ENCODE peak calls at places on chromosomes 3 and 15, in six cellular contexts. M is mesenchymal stem cell; U is NCI-H187; B is glomerular endothelial cell; K is CD4-positive, alpha-beta T cell; S is MCF 10A. Y is an unnamed sample.

GRCh38 chr3:166785851-166786250 is 594.2 kb downstream of the ZBBX start:
- DNase-seq in K (no peak), S (no peak), U (no peak), M (no peak), B (no peak), Y (peak; percentile 1)

GRCh38 chr15:88993662-88994061 is 80.5 kb upstream of the MFGE8 start:
- DNase-seq in M (no peak), U (no peak), K (no peak), S (no peak), B (no peak), Y (no peak)

GRCh38 chr3:35664460-35664919 is 25.2 kb downstream of the ARPP21 start:
- DNase-seq in U (peak; percentile 54), S (no peak), B (peak; percentile 60), K (no peak), M (no peak), Y (peak; percentile 73)

GRCh38 chr3:86410587-86410986 is 580.4 kb downstream of the VGLL3 start:
- DNase-seq in B (no peak), U (no peak), M (no peak), K (no peak), S (no peak), Y (no peak)

GRCh38 chr3:125003369-125003853 is 52.4 kb downstream of the HEG1 start:
- DNase-seq in B (no peak), M (peak; percentile 67), K (no peak), S (no peak), U (no peak), Y (peak; percentile 75)

GRCh38 chr3:152386208-152386607 is 117.5 kb downstream of the MBNL1 start:
- DNase-seq in M (no peak), S (no peak), B (no peak), K (no peak), U (no peak), Y (no peak)

GRCh38 chr3:10473581-10474438 is 31.6 kb downstream of the ATP2B2 start:
- DNase-seq in M (no peak), U (no peak), B (no peak), K (no peak), S (no peak), Y (no peak)

GRCh38 chr3:18127181-18127863 is 297.8 kb downstream of the SATB1 start:
- DNase-seq in U (no peak), S (no peak), B (no peak), K (no peak), M (no peak), Y (no peak)

GRCh38 chr3:16300881-16301359 is 35.9 kb downstream of the OXNAD1 start:
- DNase-seq in M (no peak), K (peak; percentile 47), B (no peak), U (no peak), S (no peak), Y (no peak)

GRCh38 chr15:32100286-32100685 is 70.0 kb downstream of the CHRNA7 start:
- DNase-seq in K (no peak), M (no peak), S (no peak), B (no peak), U (no peak), Y (no peak)

GRCh38 chr15:90869601-90870353 is 1.4 kb downstream of the FURIN start:
- DNase-seq in M (peak; percentile 96), S (peak; percentile 95), B (no peak), U (peak; percentile 41), K (no peak), Y (peak; percentile 81)

GRCh38 chr15:26158176-26158575 is 295.0 kb upstream of the ATP10A start:
- DNase-seq in U (no peak), M (no peak), K (no peak), S (no peak), B (no peak), Y (no peak)

GRCh38 chr3:117282506-117282905 is 572.9 kb downstream of the TUSC7 start:
- DNase-seq in U (no peak), M (no peak), S (no peak), B (no peak), K (no peak), Y (no peak)

GRCh38 chr3:130707914-130708601 is 38.6 kb downstream of the PIK3R4 start:
- DNase-seq in K (no peak), B (no peak), M (no peak), U (no peak), S (no peak), Y (no peak)

GRCh38 chr3:107956991-107957467 is 133.8 kb downstream of the CD47 start:
- DNase-seq in B (no peak), U (no peak), S (peak; percentile 82), K (no peak), M (peak; percentile 3), Y (no peak)